ENCODE peak calls at places on chromosomes 5 and 9, in four cellular contexts. W is upper lobe of left lung, Z is GM12864, R is H9. O is an unnamed sample.

GRCh38 chr5:53820119-53820801 is 259.8 kb downstream of the NDUFS4 start:
- DNase-seq in W (no peak), Z (no peak), R (no peak), O (no peak)

GRCh38 chr5:157342822-157343402 is 77.0 kb downstream of the CYFIP2 start:
- DNase-seq in R (peak), W (peak), Z (no peak), O (peak)

GRCh38 chr5:1568201-1568979 is 44.6 kb upstream of the LPCAT1 start:
- DNase-seq in W (no peak), R (no peak), Z (no peak), O (no peak)

GRCh38 chr9:101514056-101514455 is 19.6 kb upstream of the RNF20 start:
- DNase-seq in R (no peak), Z (no peak), W (no peak), O (no peak)

GRCh38 chr5:116455061-116455460 is 119.6 kb downstream of the SEMA6A start:
- DNase-seq in Z (no peak), R (no peak), W (no peak), O (no peak)

GRCh38 chr9:131483319-131484050 is 19.2 kb upstream of the POMT1 start:
- DNase-seq in W (no peak), Z (no peak), R (no peak), O (no peak)

GRCh38 chr5:136810198-136810823 is 445.0 kb upstream of the TRPC7 start:
- DNase-seq in Z (no peak), W (no peak), R (no peak), O (no peak)

GRCh38 chr9:105510024-105510423 is 47.9 kb upstream of the FKTN start:
- DNase-seq in W (no peak), Z (no peak), R (no peak), O (peak)

GRCh38 chr5:140571105-140571504 is 6.5 kb downstream of the SLC35A4 start:
- DNase-seq in Z (no peak), R (no peak), W (no peak), O (no peak)

GRCh38 chr9:89654025-89654662 is 49.3 kb downstream of the GADD45G start:
- DNase-seq in W (no peak), Z (no peak), R (peak), O (no peak)

GRCh38 chr9:128943832-128944620 is 3.4 kb downstream of the DOLK start:
- DNase-seq in W (no peak), Z (no peak), R (no peak), O (no peak)

GRCh38 chr5:87400305-87400899 is 12.3 kb downstream of the CCNH start:
- DNase-seq in W (no peak), R (no peak), Z (no peak), O (no peak)

GRCh38 chr5:77637170-77638074 is 1.1 kb downstream of the OTP start:
- DNase-seq in Z (no peak), R (no peak), W (no peak), O (peak)

GRCh38 chr5:104198156-104198555 is 635.6 kb upstream of the NUDT12 start:
- DNase-seq in W (no peak), R (no peak), Z (no peak), O (no peak)

GRCh38 chr9:90898229-90898628 is 96.6 kb downstream of the SYK start:
- DNase-seq in Z (no peak), R (no peak), W (no peak), O (no peak)

GRCh38 chr5:140131967-140132409 is 6.3 kb downstream of the IGIP start:
- DNase-seq in R (no peak), Z (no peak), W (peak), O (peak)

GRCh38 chr9:111691686-111692329 is 30.4 kb downstream of the GNG10 start:
- DNase-seq in R (no peak), W (no peak), Z (no peak), O (no peak)

GRCh38 chr5:14417792-14418765 is 163.5 kb upstream of the OTULINL start:
- DNase-seq in W (no peak), Z (no peak), R (no peak), O (no peak)

GRCh38 chr9:115000217-115000639 is 69.8 kb upstream of the TNFSF8 start:
- DNase-seq in Z (no peak), R (no peak), W (no peak), O (peak)

GRCh38 chr5:148454576-148454975 is 70.8 kb downstream of the FBXO38 start:
- DNase-seq in R (no peak), W (no peak), Z (no peak), O (no peak)

GRCh38 chr9:14511452-14511851 is 181.8 kb downstream of the ZDHHC21 start:
- DNase-seq in R (no peak), W (no peak), Z (no peak), O (peak)

DNA sequence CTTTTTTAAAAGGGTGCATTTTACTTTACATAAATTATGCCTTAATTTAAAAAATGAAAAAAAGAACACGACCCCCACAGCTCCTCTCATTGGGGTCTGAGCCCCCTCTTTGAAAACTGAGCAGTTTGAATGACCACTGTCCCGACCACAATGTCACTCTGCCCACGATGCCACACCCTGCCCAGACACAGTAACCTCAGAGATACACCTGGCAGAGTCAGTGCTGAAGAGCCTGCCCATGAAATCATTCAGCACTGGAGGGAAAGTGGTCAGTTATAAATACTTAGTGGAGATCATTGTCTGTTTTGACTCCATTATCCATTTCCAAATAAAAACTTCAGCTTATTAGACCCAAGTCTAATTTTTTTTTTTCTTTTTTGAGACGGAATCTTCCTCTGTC is 49.3 kb downstream of the DNAJC21 start:
- DNase-seq in Z (no peak), R (no peak), W (no peak), O (no peak)
- TF ChIP-seq CTCF in Z (no peak), R (no peak), W (no peak), O (no peak)

GRCh38 chr5:91357806-91358205 is 25.3 kb downstream of the ARRDC3 start:
- DNase-seq in Z (no peak), R (no peak), W (no peak), O (no peak)
- TF ChIP-seq CTCF in Z (no peak), R (no peak), W (no peak), O (no peak)

DNA sequence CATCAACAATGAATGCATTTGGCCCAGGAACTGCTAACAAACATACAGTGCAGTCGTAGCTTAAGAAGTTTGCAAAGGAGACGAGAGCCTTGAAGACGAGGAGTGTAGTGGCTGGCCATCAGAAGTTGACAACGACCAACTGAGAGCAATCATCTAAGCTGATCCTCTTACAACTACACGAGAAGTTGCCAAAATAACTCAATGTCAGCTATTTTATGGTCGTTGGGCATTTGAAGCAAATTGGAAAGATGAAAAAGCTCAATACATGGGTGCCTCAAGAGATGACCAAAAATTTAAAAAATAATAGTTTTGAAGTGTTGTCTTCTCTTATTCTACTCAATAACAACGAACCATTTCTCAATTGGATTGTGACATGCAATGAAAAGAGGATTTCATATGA is 757.7 kb upstream of the CHD1 start:
- DNase-seq in R (no peak), W (no peak), Z (no peak), O (no peak)
- TF ChIP-seq CTCF in R (no peak), W (no peak), Z (no peak), O (no peak)

GRCh38 chr5:146662229-146662628 is 146.2 kb upstream of the GPR151 start:
- DNase-seq in Z (peak), W (no peak), R (no peak), O (no peak)
- TF ChIP-seq CTCF in Z (peak), W (no peak), R (peak), O (peak)

GRCh38 chr5:118520771-118521415 is 467.5 kb downstream of the DTWD2 start:
- DNase-seq in R (no peak), Z (no peak), W (no peak), O (no peak)

GRCh38 chr5:118519466-118519865 is 468.9 kb downstream of the DTWD2 start:
- DNase-seq in R (no peak), W (no peak), Z (no peak), O (no peak)

GRCh38 chr5:118518720-118519119 is 469.6 kb downstream of the DTWD2 start:
- DNase-seq in Z (no peak), W (no peak), R (no peak), O (no peak)
- TF ChIP-seq CTCF in Z (no peak), W (no peak), R (peak), O (no peak)

DNA sequence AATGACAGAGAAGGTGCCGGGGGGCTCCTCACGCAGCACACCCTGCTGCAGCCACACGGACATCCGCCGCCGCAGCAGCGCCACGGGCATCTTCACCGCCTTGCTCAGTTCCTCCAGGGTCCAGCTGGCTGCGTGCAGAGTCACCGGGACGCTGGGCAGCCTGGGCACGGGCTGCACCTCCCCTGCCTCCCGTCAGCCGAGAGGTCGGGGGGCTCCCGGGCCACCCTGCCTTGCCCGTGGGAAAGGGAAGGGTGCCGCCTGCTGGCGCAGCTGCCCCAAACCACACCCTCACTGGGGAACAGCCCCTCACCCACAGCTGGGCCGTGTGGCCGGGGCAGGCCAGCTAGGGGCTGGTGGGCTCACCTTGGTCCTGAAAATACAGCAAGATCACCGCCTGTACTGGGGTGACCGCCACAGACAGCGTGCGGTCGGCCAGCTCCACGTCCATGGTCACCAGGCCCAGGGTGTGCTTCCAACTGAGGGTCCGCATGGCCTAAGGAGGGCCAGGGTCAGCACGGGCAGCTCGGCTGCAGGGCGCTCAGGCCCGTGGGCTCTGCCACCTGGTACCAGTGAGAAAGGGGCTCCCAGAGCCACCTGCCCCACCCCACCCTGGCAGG is 3.6 kb upstream of the TMEM210 start:
- DNase-seq in R (peak), W (no peak), Z (no peak), O (no peak)
- TF ChIP-seq CTCF in R (peak), W (no peak), Z (peak), O (peak)

O was measured in activated CD8-positive, alpha-beta T cell treated with anti-CD3 and anti-CD28 coated beads for 36 hours.